ENCODE peak calls at places on chromosomes 7 and 10, in eight cellular contexts. W, U, E, Y, D, R, Q and B are unnamed samples.

GRCh38 chr10:5775705-5776104 is 37.5 kb downstream of the GDI2 start:
- DNase-seq in W (no peak), U (peak), E (no peak), Y (no peak), D (no peak), R (peak), Q (peak), B (peak)

GRCh38 chr10:79081353-79082034 is 12.7 kb downstream of the ZMIZ1 start:
- DNase-seq in W (no peak), U (no peak), E (no peak), Y (peak), D (no peak), R (no peak), Q (peak), B (no peak)

GRCh38 chr10:101299211-101299610 is 54.8 kb upstream of the BTRC start:
- DNase-seq in W (no peak), U (no peak), E (no peak), Y (no peak), D (no peak), R (no peak), Q (no peak), B (no peak)

GRCh38 chr7:150377116-150377979 is 1.8 kb upstream of the ZNF775 start:
- DNase-seq in W (no peak), U (no peak), E (no peak), Y (no peak), D (no peak), R (peak), Q (no peak), B (no peak)

GRCh38 chr7:100674441-100675407 is 1.2 kb downstream of the GNB2 start:
- DNase-seq in W (no peak), U (no peak), E (no peak), Y (no peak), D (peak), R (peak), Q (no peak), B (peak)

GRCh38 chr7:157683251-157684156 is 346.7 kb downstream of the DNAJB6 start:
- DNase-seq in W (no peak), U (no peak), E (no peak), Y (no peak), D (no peak), R (no peak), Q (no peak), B (no peak)

GRCh38 chr7:142611566-142612250 is 137.6 kb upstream of the PRSS1 start:
- DNase-seq in W (no peak), U (no peak), E (no peak), Y (no peak), D (no peak), R (no peak), Q (no peak), B (no peak)

GRCh38 chr7:109479388-109479787 is 909.7 kb downstream of the DNAJB9 start:
- DNase-seq in W (no peak), U (no peak), E (no peak), Y (no peak), D (no peak), R (no peak), Q (no peak), B (no peak)

GRCh38 chr7:11648980-11649379 is 183.0 kb downstream of the THSD7A start:
- DNase-seq in W (no peak), U (no peak), E (no peak), Y (no peak), D (no peak), R (no peak), Q (no peak), B (no peak)

GRCh38 chr10:99346247-99346646 is 17.1 kb downstream of the CNNM1 start:
- DNase-seq in W (no peak), U (no peak), E (no peak), Y (no peak), D (no peak), R (no peak), Q (no peak), B (no peak)

GRCh38 chr10:66180651-66181318 is 745.1 kb upstream of the LRRTM3 start:
- DNase-seq in W (no peak), U (peak), E (no peak), Y (peak), D (no peak), R (peak), Q (no peak), B (peak)

GRCh38 chr10:33947563-33947962 is 613.1 kb upstream of the NRP1 start:
- DNase-seq in W (no peak), U (no peak), E (no peak), Y (no peak), D (no peak), R (no peak), Q (no peak), B (no peak)

GRCh38 chr10:1163204-1163660 is 107.0 kb downstream of the WDR37 start:
- DNase-seq in W (no peak), U (no peak), E (peak), Y (no peak), D (no peak), R (no peak), Q (no peak), B (no peak)

GRCh38 chr7:44445986-44446671 is 44.3 kb downstream of the NUDCD3 start:
- DNase-seq in W (no peak), U (no peak), E (peak), Y (no peak), D (no peak), R (no peak), Q (no peak), B (no peak)

GRCh38 chr10:4033341-4033896 is 248.4 kb upstream of the KLF6 start:
- DNase-seq in W (no peak), U (peak), E (no peak), Y (no peak), D (no peak), R (no peak), Q (no peak), B (peak)

GRCh38 chr10:52469970-52470705 is 156.1 kb downstream of the DKK1 start:
- DNase-seq in W (no peak), U (no peak), E (no peak), Y (no peak), D (no peak), R (no peak), Q (no peak), B (no peak)

GRCh38 chr7:86226191-86226590 is 417.5 kb upstream of the GRM3 start:
- DNase-seq in W (no peak), U (no peak), E (no peak), Y (no peak), D (no peak), R (no peak), Q (no peak), B (no peak)

GRCh38 chr10:79203014-79203675 is 134.4 kb downstream of the ZMIZ1 start:
- DNase-seq in W (no peak), U (no peak), E (no peak), Y (no peak), D (no peak), R (no peak), Q (no peak), B (no peak)

GRCh38 chr10:87664276-87664687 is 4.6 kb downstream of the PAPSS2 start:
- DNase-seq in W (no peak), U (no peak), E (no peak), Y (no peak), D (no peak), R (no peak), Q (no peak), B (no peak)

GRCh38 chr10:11823989-11824346 is 812 bp downstream of the PROSER2 start:
- DNase-seq in W (no peak), U (no peak), E (no peak), Y (no peak), D (no peak), R (no peak), Q (no peak), B (no peak)

GRCh38 chr10:61992683-61993629 is 91.5 kb downstream of the ARID5B start:
- DNase-seq in W (peak), U (peak), E (no peak), Y (no peak), D (peak), R (peak), Q (peak), B (peak)

GRCh38 chr7:21717323-21717722 is 174.5 kb downstream of the DNAH11 start:
- DNase-seq in W (no peak), U (no peak), E (no peak), Y (no peak), D (no peak), R (no peak), Q (no peak), B (no peak)

GRCh38 chr10:43376046-43376635 is 4.7 kb downstream of the FXYD4 start:
- DNase-seq in W (no peak), U (no peak), E (peak), Y (no peak), D (no peak), R (no peak), Q (no peak), B (no peak)

GRCh38 chr7:28269700-28270361 is 89.2 kb upstream of the JAZF1 start:
- DNase-seq in W (no peak), U (peak), E (no peak), Y (no peak), D (no peak), R (peak), Q (no peak), B (no peak)

GRCh38 chr7:79090543-79090942 is 362.9 kb downstream of the MAGI2 start:
- DNase-seq in W (no peak), U (no peak), E (no peak), Y (no peak), D (no peak), R (no peak), Q (no peak), B (no peak)

GRCh38 chr7:34354906-34355305 is 303.1 kb upstream of the NPSR1 start:
- DNase-seq in W (no peak), U (no peak), E (no peak), Y (no peak), D (no peak), R (no peak), Q (no peak), B (no peak)

GRCh38 chr7:30027065-30027456 is 559 bp upstream of the FKBP14 start:
- DNase-seq in W (no peak), U (peak), E (no peak), Y (no peak), D (no peak), R (peak), Q (no peak), B (peak)

GRCh38 chr7:55570939-55571338 is 1.4 kb downstream of the VOPP1 start:
- DNase-seq in W (no peak), U (no peak), E (no peak), Y (no peak), D (no peak), R (no peak), Q (no peak), B (no peak)

GRCh38 chr10:22334414-22335203 is 10.7 kb upstream of the SPAG6 start:
- DNase-seq in W (no peak), U (no peak), E (no peak), Y (no peak), D (peak), R (no peak), Q (peak), B (no peak)

GRCh38 chr7:101556453-101556968 is 72.6 kb downstream of the MYL10 start:
- DNase-seq in W (no peak), U (no peak), E (no peak), Y (no peak), D (no peak), R (no peak), Q (no peak), B (no peak)

GRCh38 chr10:47076949-47077348 is 165.7 kb downstream of the PTPN20 start:
- DNase-seq in W (no peak), U (no peak), E (no peak), Y (no peak), D (no peak), R (no peak), Q (no peak), B (peak)

GRCh38 chr10:8052970-8053445 is 1.5 kb upstream of the GATA3 start:
- DNase-seq in W (no peak), U (no peak), E (no peak), Y (no peak), D (no peak), R (no peak), Q (no peak), B (no peak)
- TF ChIP-seq CTCF in W (no peak), U (no peak), E (peak), Y (peak), D (no peak), R (peak), Q (no peak), B (peak)

GRCh38 chr10:121662945-121663917 is 65.0 kb upstream of the FGFR2 start:
- DNase-seq in W (no peak), U (no peak), E (no peak), Y (no peak), D (no peak), R (peak), Q (no peak), B (peak)
- TF ChIP-seq CTCF in W (no peak), U (peak), E (no peak), Y (peak), D (no peak), R (peak), Q (no peak), B (no peak)

DNA sequence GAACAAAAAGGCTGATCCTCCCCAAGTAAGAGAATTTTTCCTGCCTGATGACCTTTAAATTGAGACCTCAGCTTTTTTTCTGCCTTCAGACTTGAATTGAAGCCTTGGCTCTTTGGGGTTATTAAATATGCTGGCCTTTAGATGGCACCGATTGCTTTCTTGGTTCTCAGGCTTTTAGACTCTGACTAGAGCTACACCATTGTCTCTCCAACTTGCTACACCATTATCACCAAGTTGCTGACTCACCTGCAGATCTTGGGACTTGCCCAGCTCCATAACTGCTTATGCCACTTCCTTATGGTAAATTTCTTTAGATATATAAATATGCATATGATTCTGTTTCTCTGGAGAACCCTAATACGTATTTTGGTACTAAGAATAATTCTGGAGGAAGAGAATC is 3.1 kb upstream of the ABCA13 start:
- DNase-seq in W (no peak), U (no peak), E (no peak), Y (peak), D (no peak), R (peak), Q (no peak), B (no peak)
- TF ChIP-seq CTCF in W (no peak), U (no peak), E (no peak), Y (no peak), D (no peak), R (peak), Q (no peak), B (no peak)

DNA sequence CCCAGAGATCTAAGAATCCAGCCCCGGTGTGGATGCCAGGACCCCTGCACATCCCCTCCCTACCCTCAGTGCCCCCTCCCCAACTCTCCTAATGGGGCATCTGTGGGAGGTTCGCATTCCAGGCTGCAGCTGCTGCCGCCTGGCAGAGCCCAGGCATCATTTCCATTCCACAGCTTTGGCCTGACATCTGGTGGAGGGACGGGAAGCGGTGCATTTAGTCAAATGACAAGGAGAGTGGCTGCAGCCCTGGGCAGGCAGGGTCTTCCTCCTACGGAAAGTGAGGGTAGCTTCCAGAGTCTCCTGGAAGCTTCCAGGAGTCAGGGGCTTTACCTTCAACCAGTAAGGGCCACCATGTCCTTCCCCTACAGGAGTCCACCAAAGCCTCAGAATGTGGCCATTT is 30.8 kb downstream of the PRLHR start:
- DNase-seq in W (peak), U (no peak), E (no peak), Y (peak), D (no peak), R (no peak), Q (no peak), B (no peak)
- TF ChIP-seq CTCF in W (no peak), U (no peak), E (no peak), Y (peak), D (no peak), R (no peak), Q (no peak), B (no peak)

DNA sequence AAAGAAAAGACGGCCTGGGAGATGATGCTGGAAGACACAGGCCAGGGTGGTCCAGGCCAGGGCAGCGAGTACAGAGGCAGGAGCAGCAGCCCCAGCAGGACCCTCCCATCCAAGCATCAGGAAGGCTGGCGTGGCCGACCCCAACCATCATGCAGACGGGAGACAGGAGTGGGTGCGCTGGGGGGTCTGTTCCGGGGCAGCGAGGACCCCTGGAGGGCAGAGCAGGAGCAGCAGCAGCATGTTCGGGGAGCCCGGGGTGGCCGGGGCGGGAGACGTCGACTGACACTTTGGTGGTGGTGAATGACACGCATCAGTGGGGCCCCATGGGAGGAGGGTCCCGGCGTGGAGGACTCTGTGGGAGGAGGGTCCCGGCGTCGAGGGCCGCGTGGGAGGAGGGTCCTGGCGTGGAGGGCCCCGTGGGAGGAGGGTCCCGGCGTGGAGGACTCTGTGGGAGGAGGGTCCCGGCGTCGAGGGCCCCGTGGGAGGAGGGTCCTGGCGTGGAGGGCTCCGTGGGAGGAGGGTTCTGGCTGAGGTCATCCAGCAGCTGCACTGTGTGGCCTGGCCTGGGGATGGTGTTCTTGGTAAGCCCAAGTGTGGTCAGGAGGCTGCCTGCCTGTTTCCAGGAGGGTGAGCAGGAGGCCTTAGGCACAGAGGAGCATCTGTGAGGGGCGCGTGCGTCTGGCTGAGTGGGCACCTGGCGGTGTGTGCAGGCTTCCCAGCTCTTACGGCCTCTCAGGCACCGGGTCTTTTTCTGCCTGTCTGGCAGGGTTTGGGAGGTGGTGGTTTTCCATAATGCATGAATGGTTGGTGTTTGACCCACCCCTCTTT is 38.9 kb downstream of the FAM20C start:
- DNase-seq in W (no peak), U (no peak), E (no peak), Y (no peak), D (no peak), R (no peak), Q (no peak), B (no peak)
- TF ChIP-seq CTCF in W (no peak), U (peak), E (no peak), Y (peak), D (no peak), R (peak), Q (no peak), B (no peak)

GRCh38 chr10:15660990-15661389 is 58.7 kb downstream of the ITGA8 start:
- DNase-seq in W (no peak), U (no peak), E (no peak), Y (no peak), D (no peak), R (no peak), Q (no peak), B (no peak)
- TF ChIP-seq CTCF in W (no peak), U (no peak), E (no peak), Y (no peak), D (no peak), R (no peak), Q (no peak), B (no peak)

DNA sequence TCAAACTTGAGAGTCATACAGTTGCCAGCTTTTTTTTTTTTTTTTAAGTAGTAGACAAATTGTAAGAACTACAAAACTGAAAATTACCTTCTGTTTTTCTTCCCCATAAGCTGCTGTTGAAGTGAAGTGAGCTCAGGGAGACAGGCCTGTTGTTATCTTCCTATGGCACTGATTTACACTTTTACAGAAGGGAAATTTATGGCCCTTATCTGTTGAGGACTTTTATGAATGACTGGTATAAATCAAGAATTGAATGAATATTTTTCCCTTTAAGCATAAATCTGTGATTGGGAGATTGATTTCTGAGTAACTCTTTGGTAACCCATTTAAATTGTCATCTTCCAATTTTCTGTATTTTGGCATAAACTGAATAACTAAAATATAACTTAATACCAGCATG is 124.0 kb downstream of the SDK1 start:
- DNase-seq in W (no peak), U (no peak), E (no peak), Y (no peak), D (no peak), R (no peak), Q (no peak), B (no peak)
- TF ChIP-seq CTCF in W (no peak), U (no peak), E (no peak), Y (no peak), D (no peak), R (no peak), Q (no peak), B (no peak)

DNA sequence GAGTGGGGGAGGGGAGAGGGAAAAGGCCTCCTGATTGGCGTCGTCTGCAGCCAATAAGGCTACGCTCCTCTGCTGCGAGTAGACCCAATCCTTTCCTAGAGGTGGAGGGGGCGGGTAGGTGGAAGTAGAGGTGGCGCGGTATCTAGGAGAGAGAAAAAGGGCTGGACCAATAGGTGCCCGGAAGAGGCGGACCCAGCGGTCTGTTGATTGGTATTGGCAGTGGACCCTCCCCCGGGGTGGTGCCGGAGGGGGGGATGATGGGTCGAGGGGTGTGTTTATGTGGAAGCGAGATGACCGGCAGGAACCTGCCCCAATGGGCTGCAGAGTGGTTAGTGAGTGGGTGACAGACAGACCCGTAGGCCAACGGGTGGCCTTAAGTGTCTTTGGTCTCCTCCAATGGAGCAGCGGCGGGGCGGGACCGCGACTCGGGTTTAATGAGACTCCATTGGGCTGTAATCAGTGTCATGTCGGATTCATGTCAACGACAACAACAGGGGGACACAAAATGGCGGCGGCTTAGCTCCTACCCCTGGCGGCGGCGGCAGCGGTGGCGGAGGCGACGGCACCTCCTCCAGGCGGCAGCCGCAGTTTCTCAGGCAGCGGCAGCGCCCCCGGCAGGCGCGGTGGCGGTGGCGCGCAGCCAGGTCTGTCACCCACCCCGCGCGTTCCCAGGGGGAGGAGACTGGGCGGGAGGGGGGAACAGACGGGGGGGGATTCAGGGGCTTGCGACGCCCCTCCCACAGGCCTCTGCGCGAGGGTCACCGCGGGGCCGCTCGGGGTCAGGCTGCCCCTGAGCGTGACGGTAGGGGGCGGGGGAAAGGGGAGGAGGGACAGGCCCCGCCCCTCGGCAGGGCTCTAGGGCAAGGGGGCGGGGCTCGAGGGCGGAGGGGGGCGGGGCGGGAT is at the start of gene KAT6B:
- DNase-seq in W (peak), U (peak), E (peak), Y (peak), D (peak), R (peak), Q (peak), B (peak)
- TF ChIP-seq CTCF in W (no peak), U (peak), E (no peak), Y (peak), D (peak), R (peak), Q (no peak), B (no peak)